ENCODE peak calls at places on chromosomes 2 and 18, in four cellular contexts. H is lower lobe of right lung, G is PC-3, V is GM23248. K is an unnamed sample.

GRCh38 chr18:73520229-73520628 is 627.4 kb downstream of the FBXO15 start:
- DNase-seq in H (no peak), G (no peak), V (peak; percentile 10), K (no peak)

GRCh38 chr2:168564641-168565040 is 108.6 kb downstream of the CERS6 start:
- DNase-seq in H (no peak), G (no peak), V (no peak), K (no peak)

GRCh38 chr2:232896111-232896510 is 26.0 kb downstream of the SNORC start:
- DNase-seq in H (no peak), G (no peak), V (no peak), K (no peak)

GRCh38 chr2:66682476-66682875 is 247.6 kb downstream of the MEIS1 start:
- DNase-seq in H (no peak), G (no peak), V (no peak), K (no peak)

GRCh38 chr2:209426432-209426831 is 2.6 kb downstream of the MAP2 start:
- DNase-seq in H (no peak), G (peak; percentile 47), V (no peak), K (peak; percentile 94)

GRCh38 chr2:105890856-105891255 is 146.1 kb downstream of the NCK2 start:
- DNase-seq in H (no peak), G (no peak), V (no peak), K (no peak)

GRCh38 chr2:62669180-62669579 is 36.3 kb upstream of the EHBP1 start:
- DNase-seq in H (no peak), G (no peak), V (no peak), K (no peak)

GRCh38 chr2:113886479-113887383 is 3.2 kb upstream of the ACTR3 start:
- DNase-seq in H (peak; percentile 72), G (peak; percentile 93), V (peak; percentile 91), K (peak; percentile 87)

GRCh38 chr18:58580078-58580477 is 48.8 kb downstream of the ALPK2 start:
- DNase-seq in H (no peak), G (no peak), V (peak; percentile 72), K (no peak)

GRCh38 chr2:85662899-85663683 is 4.9 kb downstream of the SFTPB start:
- DNase-seq in H (no peak), G (peak; percentile 73), V (peak; percentile 97), K (peak; percentile 55)

DNA sequence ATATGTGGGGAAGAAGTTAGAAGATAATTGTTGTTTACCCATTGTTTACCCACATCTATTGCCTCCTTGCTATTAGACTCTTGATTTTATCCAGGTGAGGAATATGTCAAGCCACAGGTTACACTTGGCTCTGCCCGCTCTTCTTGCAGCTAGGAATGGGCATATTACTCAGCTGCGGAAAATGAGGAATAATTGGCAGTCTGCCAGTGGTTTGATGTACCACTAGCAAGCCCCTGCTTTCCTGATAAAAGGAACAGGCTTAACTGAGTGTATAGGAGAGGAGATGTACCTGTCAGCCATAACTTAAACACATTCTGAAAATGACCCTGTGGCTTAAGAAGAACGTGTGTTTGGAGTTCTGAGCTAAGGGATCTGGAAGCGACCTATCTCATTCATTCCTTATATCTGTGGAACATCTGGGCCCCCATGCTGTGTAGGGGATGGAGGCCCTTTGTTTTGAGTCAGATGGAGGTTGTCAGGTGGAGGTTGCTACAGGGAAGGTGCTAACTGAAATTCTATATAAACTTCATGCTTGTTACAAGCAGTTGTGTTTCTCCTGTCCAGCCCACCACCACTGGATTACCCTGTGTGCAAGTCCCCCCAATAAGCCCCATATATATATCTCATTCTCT is 4.6 kb upstream of the FMNL2 start:
- DNase-seq in H (no peak), G (peak; percentile 18), V (no peak), K (peak; percentile 27)
- H3K4me3 ChIP-seq in H (no peak overlapping the region), G (no peak overlapping the region), V (no peak overlapping the region), K (no peak overlapping the region)

GRCh38 chr2:73915437-73915993 is 11.2 kb upstream of the DGUOK start:
- DNase-seq in H (no peak), G (no peak), V (no peak), K (no peak)
- H3K36me3 ChIP-seq in H (no peaks in the 10 kb centered on the region), G (no peaks in the 10 kb centered on the region), V (no peaks in the 10 kb centered on the region), K (no peaks in the 10 kb centered on the region)

GRCh38 chr2:64260093-64260808 is 116.0 kb upstream of the PELI1 start:
- DNase-seq in H (no peak), G (no peak), V (no peak), K (no peak)

GRCh38 chr2:64260817-64261216 is 116.6 kb upstream of the PELI1 start:
- DNase-seq in H (peak; percentile 73), G (no peak), V (no peak), K (no peak)

GRCh38 chr2:64263315-64263714 is 119.1 kb upstream of the PELI1 start:
- DNase-seq in H (no peak), G (peak; percentile 93), V (peak; percentile 86), K (peak; percentile 92)

GRCh38 chr2:64262816-64263215 is 118.6 kb upstream of the PELI1 start:
- DNase-seq in H (no peak), G (no peak), V (no peak), K (no peak)

GRCh38 chr2:64262068-64262467 is 117.8 kb upstream of the PELI1 start:
- DNase-seq in H (no peak), G (no peak), V (no peak), K (no peak)
- H3K4me3 ChIP-seq in H (no peak overlapping the region), G (no peak overlapping the region), V (no peak overlapping the region), K (no peak overlapping the region)

GRCh38 chr2:65092791-65093190 is 36.6 kb downstream of the CEP68 start:
- DNase-seq in H (no peak), G (no peak), V (no peak), K (no peak)
- H3K36me3 ChIP-seq in H (peaks cover 88% of the 10 kb centered on the region), G (peaks cover 64% of the 10 kb centered on the region), V (peaks cover 78% of the 10 kb centered on the region), K (peaks cover 7% of the 10 kb centered on the region)

GRCh38 chr2:205783872-205784510 is 101.7 kb downstream of the NRP2 start:
- DNase-seq in H (no peak), G (no peak), V (no peak), K (no peak)

GRCh38 chr2:205786976-205787375 is 104.7 kb downstream of the NRP2 start:
- DNase-seq in H (no peak), G (no peak), V (no peak), K (no peak)

GRCh38 chr2:205785507-205786222 is 103.4 kb downstream of the NRP2 start:
- DNase-seq in H (no peak), G (no peak), V (peak; percentile 44), K (no peak)

GRCh38 chr2:205792908-205793307 is 110.6 kb downstream of the NRP2 start:
- DNase-seq in H (no peak), G (no peak), V (no peak), K (no peak)

GRCh38 chr2:205787761-205788160 is 105.5 kb downstream of the NRP2 start:
- DNase-seq in H (no peak), G (no peak), V (no peak), K (no peak)
- H3K4me3 ChIP-seq in H (no peak overlapping the region), G (no peak overlapping the region), V (no peak overlapping the region), K (no peak overlapping the region)

GRCh38 chr2:33081691-33082090 is 134.9 kb downstream of the LTBP1 start:
- DNase-seq in H (no peak), G (no peak), V (no peak), K (no peak)
- H3K36me3 ChIP-seq in H (no peaks in the 10 kb centered on the region), G (no peaks in the 10 kb centered on the region), V (no peaks in the 10 kb centered on the region), K (no peaks in the 10 kb centered on the region)

GRCh38 chr2:46335404-46335965 is 38.3 kb downstream of the EPAS1 start:
- DNase-seq in H (peak; percentile 61), G (no peak), V (peak; percentile 89), K (peak; percentile 48)
- H3K4me3 ChIP-seq in H (peak overlapping the region; percentile 41), G (no peak overlapping the region), V (peak overlapping the region; percentile 71), K (no peak overlapping the region)

GRCh38 chr2:65097844-65098243 is 32.1 kb downstream of the RAB1A start:
- DNase-seq in H (no peak), G (no peak), V (no peak), K (no peak)

GRCh38 chr2:65098741-65099140 is 31.2 kb downstream of the RAB1A start:
- DNase-seq in H (no peak), G (no peak), V (peak; percentile 31), K (no peak)

GRCh38 chr2:65107530-65107929 is 22.4 kb downstream of the RAB1A start:
- DNase-seq in H (no peak), G (no peak), V (no peak), K (no peak)

GRCh38 chr2:65101071-65101470 is 28.8 kb downstream of the RAB1A start:
- DNase-seq in H (no peak), G (no peak), V (no peak), K (no peak)

DNA sequence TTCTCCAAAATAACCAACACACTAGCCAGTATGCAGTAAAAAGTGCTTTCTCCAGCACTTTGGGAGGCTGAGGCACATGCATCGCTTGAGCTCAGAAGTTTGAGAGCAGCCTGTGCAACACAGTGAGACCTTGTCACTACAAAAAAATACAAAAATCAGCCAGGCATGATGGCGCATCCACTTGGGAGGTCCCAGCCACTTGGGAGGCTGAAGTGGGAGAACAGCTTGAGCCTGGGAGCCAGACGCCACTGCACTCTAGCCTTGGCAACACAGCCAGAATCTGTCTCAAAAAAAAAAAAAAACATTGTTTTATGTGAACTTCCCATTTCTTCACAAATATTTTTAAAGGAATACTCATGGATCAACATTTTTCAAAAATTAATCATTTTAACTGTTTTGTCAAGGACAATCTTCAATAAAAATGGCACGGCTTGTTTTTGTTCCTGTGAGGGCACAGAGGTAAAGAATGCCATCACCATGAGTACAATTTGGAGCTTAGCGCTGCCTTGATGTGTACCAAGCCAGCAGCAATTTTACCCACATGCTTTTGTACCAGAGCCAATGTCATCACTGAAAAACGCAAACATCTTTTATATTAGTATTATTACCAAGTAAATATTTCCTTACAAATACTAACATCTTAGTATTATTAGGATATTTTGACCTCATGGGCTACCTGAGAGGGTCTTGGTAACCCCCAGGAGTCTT is 26.7 kb downstream of the RAB1A start:
- DNase-seq in H (no peak), G (peak; percentile 4), V (no peak), K (no peak)
- H3K36me3 ChIP-seq in H (peaks cover 59% of the 10 kb centered on the region), G (peaks cover 44% of the 10 kb centered on the region), V (peaks cover 49% of the 10 kb centered on the region), K (peaks cover 9% of the 10 kb centered on the region)

DNA sequence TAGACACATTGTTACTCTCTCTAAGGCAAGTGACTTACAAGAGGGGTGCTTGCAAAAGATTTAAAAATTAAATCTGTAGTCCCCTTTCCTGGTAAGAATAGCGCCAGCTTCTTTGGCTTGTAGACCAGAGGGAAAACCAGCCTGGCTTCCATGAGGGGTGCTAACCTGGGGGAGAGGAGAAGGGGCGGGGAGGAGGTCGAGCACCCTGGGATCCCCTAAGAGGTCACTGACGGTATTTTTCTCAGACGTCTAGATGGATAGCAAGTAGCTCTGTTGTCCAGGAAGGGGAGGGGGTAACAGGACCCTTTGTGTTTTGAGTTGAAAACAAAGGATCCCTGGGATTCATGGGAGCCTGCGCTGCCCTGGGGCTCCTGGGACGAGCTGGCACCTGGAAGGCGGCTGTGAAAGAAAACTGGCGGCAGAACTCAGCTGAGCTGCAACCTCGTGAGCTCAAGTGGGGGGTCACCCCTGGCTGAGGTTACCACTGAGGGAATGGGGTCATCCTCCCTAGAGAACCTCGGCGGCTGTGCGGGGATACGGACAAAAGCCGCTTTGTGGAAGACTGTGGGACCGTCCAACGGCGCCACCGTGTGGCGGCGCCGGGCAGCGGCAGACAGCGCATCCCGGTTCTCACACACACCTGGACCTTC is 37.8 kb upstream of the MRPL19 start:
- DNase-seq in H (peak; percentile 71), G (peak; percentile 80), V (peak; percentile 75), K (peak; percentile 56)
- H3K4me3 ChIP-seq in H (peak overlapping the region; percentile 6), G (peak overlapping the region; percentile 53), V (peak overlapping the region; percentile 65), K (no peak overlapping the region)

DNA sequence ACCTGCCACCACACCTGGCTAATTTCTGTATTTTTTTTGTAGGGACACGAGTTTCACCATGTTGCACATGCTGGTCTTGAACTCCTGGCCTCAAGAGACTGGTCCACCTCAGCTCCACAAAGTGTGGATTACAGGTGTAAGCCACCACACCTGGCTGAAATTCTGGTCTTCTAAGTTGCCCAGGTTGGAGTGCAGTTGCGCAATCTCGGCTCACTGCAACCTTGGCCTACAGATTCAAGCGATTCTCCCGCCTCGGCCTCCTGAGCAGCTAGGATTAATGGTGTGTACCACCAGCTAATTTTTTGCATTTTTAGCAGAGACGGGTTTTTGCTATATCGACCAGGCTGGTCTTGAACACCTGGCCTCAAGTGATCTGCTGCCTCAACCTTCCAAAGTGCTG is 5.6 kb downstream of the POLR2D start:
- DNase-seq in H (no peak), G (no peak), V (no peak), K (no peak)
- H3K36me3 ChIP-seq in H (peaks cover 60% of the 10 kb centered on the region), G (peaks cover 47% of the 10 kb centered on the region), V (peaks cover 41% of the 10 kb centered on the region), K (peaks cover 19% of the 10 kb centered on the region)

K was measured in bronchial epithelial cell.